ENCODE peak calls at places on chromosomes 5 and 9, in four cellular contexts. R is naive thymus-derived CD4-positive, alpha-beta T cell; C is uterus; K is stimulated activated CD8-positive, alpha-beta memory T cell treated with anti-CD3 and anti-CD28 coated beads, Interleukin-4, amount 100 ng/mL, for 1 hour. U is an unnamed sample.

GRCh38 chr5:59588922-59589321 is 304.6 kb downstream of the PDE4D start:
- DNase-seq in K (no peak), C (no peak), R (no peak), U (no peak)

GRCh38 chr5:68534131-68534940 is 318.8 kb downstream of the PIK3R1 start:
- DNase-seq in K (no peak), R (no peak), C (peak), U (no peak)

GRCh38 chr9:12648921-12649320 is 44.3 kb upstream of the TYRP1 start:
- DNase-seq in K (no peak), C (no peak), R (no peak), U (no peak)

GRCh38 chr5:178216088-178216534 is 11.8 kb downstream of the HNRNPAB start:
- DNase-seq in C (no peak), R (no peak), K (no peak), U (no peak)

GRCh38 chr9:114312513-114312875 is 10.4 kb upstream of the ORM1 start:
- DNase-seq in K (no peak), R (no peak), C (no peak), U (no peak)

GRCh38 chr9:87581513-87581912 is 83.8 kb downstream of the DAPK1 start:
- DNase-seq in R (no peak), K (no peak), C (no peak), U (no peak)

GRCh38 chr5:157182143-157182757 is 1.6 kb downstream of the ITK start:
- DNase-seq in R (no peak), K (no peak), C (no peak), U (no peak)

GRCh38 chr5:53335115-53335514 is 145.3 kb upstream of the FST start:
- DNase-seq in R (no peak), C (no peak), K (no peak), U (no peak)

GRCh38 chr9:106916491-106917235 is 53.7 kb downstream of the ZNF462 start:
- DNase-seq in K (no peak), R (no peak), C (peak), U (no peak)

GRCh38 chr5:91058155-91058554 is 325.0 kb downstream of the ARRDC3 start:
- DNase-seq in C (no peak), R (no peak), K (no peak), U (no peak)

GRCh38 chr9:83508072-83508471 is 30.1 kb downstream of the FRMD3 start:
- DNase-seq in R (no peak), C (no peak), K (no peak), U (no peak)

GRCh38 chr9:34262971-34263370 is 66.1 kb downstream of the KIF24 start:
- DNase-seq in K (no peak), R (no peak), C (no peak), U (no peak)

GRCh38 chr9:97808972-97809371 is 44.1 kb upstream of the FOXE1 start:
- DNase-seq in C (no peak), K (no peak), R (no peak), U (peak)

GRCh38 chr9:132551556-132551955 is 30.9 kb upstream of the BARHL1 start:
- DNase-seq in C (no peak), R (no peak), K (no peak), U (no peak)

GRCh38 chr5:129905467-129906176 is 1.4 kb downstream of the CHSY3 start:
- DNase-seq in R (no peak), C (no peak), K (no peak), U (no peak)

GRCh38 chr9:127173063-127173462 is 50.6 kb upstream of the ANGPTL2 start:
- DNase-seq in C (no peak), K (no peak), R (no peak), U (no peak)

GRCh38 chr9:80078826-80079225 is 507.1 kb downstream of the TLE4 start:
- DNase-seq in K (no peak), R (no peak), C (no peak), U (no peak)

GRCh38 chr5:35303152-35303551 is 72.9 kb upstream of the PRLR start:
- DNase-seq in R (no peak), C (no peak), K (no peak), U (no peak)

GRCh38 chr5:169125571-169125970 is 175.4 kb downstream of the SLIT3 start:
- DNase-seq in R (no peak), C (no peak), K (no peak), U (no peak)

GRCh38 chr5:111072949-111073682 is 1.6 kb downstream of the TSLP start:
- DNase-seq in K (no peak), R (peak), C (peak), U (peak)

GRCh38 chr9:27168496-27168895 is 59.5 kb downstream of the TEK start:
- DNase-seq in R (no peak), K (no peak), C (no peak), U (no peak)

GRCh38 chr5:98060148-98060547 is 713.3 kb upstream of the RGMB start:
- DNase-seq in K (no peak), R (no peak), C (no peak), U (no peak)

GRCh38 chr9:131015876-131016397 is 7.0 kb downstream of the LAMC3 start:
- DNase-seq in C (no peak), K (no peak), R (no peak), U (no peak)

GRCh38 chr9:131464354-131465000 is 38.2 kb upstream of the POMT1 start:
- DNase-seq in C (no peak), R (no peak), K (no peak), U (no peak)

GRCh38 chr9:134962065-134962997 is 44.6 kb upstream of the FCN1 start:
- DNase-seq in R (no peak), K (no peak), C (no peak), U (no peak)

GRCh38 chr5:133797167-133797566 is 171.3 kb downstream of the C5orf15 start:
- DNase-seq in K (no peak), C (no peak), R (no peak), U (no peak)

GRCh38 chr9:112020680-112021596 is 124.3 kb downstream of the UGCG start:
- DNase-seq in R (no peak), C (no peak), K (no peak), U (no peak)

GRCh38 chr9:98306384-98307145 is 51.1 kb upstream of the TBC1D2 start:
- DNase-seq in K (no peak), R (no peak), C (no peak), U (no peak)

GRCh38 chr9:90943341-90943740 is 141.7 kb downstream of the SYK start:
- DNase-seq in K (no peak), C (no peak), R (no peak), U (no peak)

GRCh38 chr9:124045076-124045829 is 33.7 kb downstream of the LHX2 start:
- DNase-seq in C (peak), K (no peak), R (no peak), U (peak)

GRCh38 chr5:36777105-36777757 is 99.3 kb upstream of the NIPBL start:
- DNase-seq in R (no peak), K (no peak), C (no peak), U (peak)

GRCh38 chr9:114155263-114155966 is at the start of gene COL27A1:
- DNase-seq in C (peak), R (peak), K (peak), U (peak)

GRCh38 chr9:133759146-133759900 is 21.2 kb upstream of the SARDH start:
- DNase-seq in K (no peak), R (no peak), C (peak), U (no peak)

GRCh38 chr5:318931-319601 is 2.4 kb upstream of the AHRR start:
- DNase-seq in C (no peak), K (no peak), R (no peak), U (no peak)

GRCh38 chr5:38695021-38695961 is 138.8 kb upstream of the LIFR start:
- DNase-seq in C (no peak), K (no peak), R (no peak), U (no peak)

GRCh38 chr9:96109718-96110351 is 192.1 kb downstream of the HSD17B3 start:
- DNase-seq in K (no peak), R (no peak), C (no peak), U (no peak)

GRCh38 chr5:174093132-174093531 is 47.6 kb downstream of the NSG2 start:
- DNase-seq in R (no peak), C (no peak), K (no peak), U (no peak)

GRCh38 chr9:2093920-2094597 is 78.9 kb downstream of the SMARCA2 start:
- DNase-seq in K (no peak), C (no peak), R (no peak), U (no peak)